ENCODE peak calls at places on chromosomes 11 and 22, in ten cellular contexts. One of them, this sample, is unnamed.

GRCh38 chr22:48245119-48245485 is 1482.7 kb downstream of the TBC1D22A start:
- DNase-seq in GM20000: no peak
- DNase-seq in endothelial cell: no peak
- DNase-seq in HFF-Myc: no peak
- DNase-seq in H9: no peak
- DNase-seq in astrocyte of the spinal cord: no peak
- DNase-seq in RWPE1: no peak
- DNase-seq in lower leg skin: no peak
- DNase-seq in CD8-positive, alpha-beta T cell: no peak
- DNase-seq in A673: no peak
- DNase-seq in this sample: no peak

GRCh38 chr11:2750101-2750509 is 50.3 kb upstream of the KCNQ1OT1 start:
- DNase-seq in GM20000: no peak
- DNase-seq in RWPE1: no peak
- DNase-seq in astrocyte of the spinal cord: no peak
- DNase-seq in A673: no peak
- DNase-seq in H9: no peak
- DNase-seq in CD8-positive, alpha-beta T cell: no peak
- DNase-seq in endothelial cell: no peak
- DNase-seq in lower leg skin: no peak
- DNase-seq in HFF-Myc: no peak
- DNase-seq in this sample: no peak

GRCh38 chr22:36541831-36542391 is 12.9 kb upstream of the EIF3D start:
- DNase-seq in RWPE1: peak
- DNase-seq in GM20000: no peak
- DNase-seq in HFF-Myc: peak
- DNase-seq in A673: no peak
- DNase-seq in H9: no peak
- DNase-seq in endothelial cell: no peak
- DNase-seq in CD8-positive, alpha-beta T cell: no peak
- DNase-seq in lower leg skin: no peak
- DNase-seq in astrocyte of the spinal cord: peak
- DNase-seq in this sample: no peak

GRCh38 chr11:115920087-115920461 is 415.9 kb upstream of the CADM1 start:
- DNase-seq in RWPE1: no peak
- DNase-seq in HFF-Myc: no peak
- DNase-seq in astrocyte of the spinal cord: peak
- DNase-seq in endothelial cell: no peak
- DNase-seq in H9: no peak
- DNase-seq in A673: no peak
- DNase-seq in lower leg skin: no peak
- DNase-seq in GM20000: no peak
- DNase-seq in CD8-positive, alpha-beta T cell: no peak
- DNase-seq in this sample: no peak

GRCh38 chr11:44319552-44320288 is 9.8 kb upstream of the ALX4 start:
- DNase-seq in lower leg skin: no peak
- DNase-seq in CD8-positive, alpha-beta T cell: no peak
- DNase-seq in HFF-Myc: no peak
- DNase-seq in H9: peak
- DNase-seq in astrocyte of the spinal cord: no peak
- DNase-seq in A673: no peak
- DNase-seq in GM20000: no peak
- DNase-seq in endothelial cell: no peak
- DNase-seq in RWPE1: no peak
- DNase-seq in this sample: no peak

GRCh38 chr11:71326328-71326940 is 74.1 kb upstream of the SHANK2 start:
- DNase-seq in CD8-positive, alpha-beta T cell: no peak
- DNase-seq in H9: no peak
- DNase-seq in endothelial cell: no peak
- DNase-seq in RWPE1: no peak
- DNase-seq in astrocyte of the spinal cord: no peak
- DNase-seq in lower leg skin: no peak
- DNase-seq in HFF-Myc: no peak
- DNase-seq in A673: no peak
- DNase-seq in GM20000: no peak
- DNase-seq in this sample: no peak

GRCh38 chr11:61972112-61972795 is 4.8 kb upstream of the FTH1 start:
- DNase-seq in H9: no peak
- DNase-seq in HFF-Myc: no peak
- DNase-seq in CD8-positive, alpha-beta T cell: no peak
- DNase-seq in GM20000: no peak
- DNase-seq in endothelial cell: no peak
- DNase-seq in RWPE1: no peak
- DNase-seq in lower leg skin: no peak
- DNase-seq in astrocyte of the spinal cord: no peak
- DNase-seq in A673: no peak
- DNase-seq in this sample: no peak

GRCh38 chr22:22745225-22746060 is 101.0 kb downstream of the GGTLC2 start:
- DNase-seq in CD8-positive, alpha-beta T cell: peak
- DNase-seq in astrocyte of the spinal cord: no peak
- DNase-seq in GM20000: peak
- DNase-seq in H9: peak
- DNase-seq in endothelial cell: peak
- DNase-seq in lower leg skin: no peak
- DNase-seq in HFF-Myc: no peak
- DNase-seq in A673: peak
- DNase-seq in RWPE1: no peak
- DNase-seq in this sample: no peak

GRCh38 chr22:37669586-37669985 is 5.8 kb upstream of the LGALS1 start:
- DNase-seq in endothelial cell: no peak
- DNase-seq in HFF-Myc: no peak
- DNase-seq in CD8-positive, alpha-beta T cell: no peak
- DNase-seq in H9: no peak
- DNase-seq in A673: no peak
- DNase-seq in astrocyte of the spinal cord: no peak
- DNase-seq in GM20000: no peak
- DNase-seq in RWPE1: no peak
- DNase-seq in lower leg skin: no peak
- DNase-seq in this sample: no peak

GRCh38 chr22:24420072-24420976 is 7.1 kb upstream of the ADORA2A start:
- DNase-seq in GM20000: no peak
- DNase-seq in CD8-positive, alpha-beta T cell: no peak
- DNase-seq in H9: no peak
- DNase-seq in endothelial cell: peak
- DNase-seq in lower leg skin: no peak
- DNase-seq in astrocyte of the spinal cord: no peak
- DNase-seq in RWPE1: no peak
- DNase-seq in HFF-Myc: no peak
- DNase-seq in A673: no peak
- DNase-seq in this sample: no peak

GRCh38 chr11:2850366-2850765 is 35.2 kb downstream of the CDKN1C start:
- DNase-seq in A673: no peak
- DNase-seq in H9: no peak
- DNase-seq in CD8-positive, alpha-beta T cell: no peak
- DNase-seq in astrocyte of the spinal cord: no peak
- DNase-seq in GM20000: no peak
- DNase-seq in RWPE1: no peak
- DNase-seq in endothelial cell: no peak
- DNase-seq in HFF-Myc: no peak
- DNase-seq in lower leg skin: no peak
- DNase-seq in this sample: no peak

DNA sequence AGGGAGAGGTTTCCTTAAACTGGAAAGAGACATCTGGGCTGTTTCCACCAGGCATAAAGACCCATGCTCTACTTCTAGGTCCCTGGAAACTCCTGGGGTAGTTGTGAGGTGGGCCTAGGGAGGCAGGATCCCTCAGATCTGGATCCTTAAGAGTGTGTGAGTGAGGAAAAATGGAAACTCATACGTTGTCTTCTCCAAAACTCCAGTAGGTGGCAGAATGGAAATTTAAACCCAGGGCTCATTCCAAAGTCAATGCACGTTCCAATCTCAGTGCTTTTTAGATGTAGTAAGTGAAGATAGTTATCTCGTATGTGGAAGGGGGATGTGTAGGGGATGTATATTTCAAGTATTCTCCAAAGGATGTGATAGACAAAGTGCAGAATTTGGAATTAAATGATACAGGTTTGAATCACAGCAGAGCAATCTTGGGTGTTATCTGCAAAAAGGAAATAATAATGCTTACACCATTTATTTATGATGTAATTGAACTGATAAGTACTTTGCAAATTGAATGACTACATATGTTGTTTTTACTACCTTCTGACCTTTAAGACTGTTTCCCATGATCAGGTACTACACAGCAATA is 13.1 kb upstream of the MMP1 start:
- DNase-seq in GM20000: no peak
- DNase-seq in endothelial cell: no peak
- DNase-seq in HFF-Myc: peak
- DNase-seq in H9: no peak
- DNase-seq in RWPE1: no peak
- DNase-seq in CD8-positive, alpha-beta T cell: no peak
- DNase-seq in A673: peak
- DNase-seq in lower leg skin: no peak
- DNase-seq in astrocyte of the spinal cord: peak
- DNase-seq in this sample: no peak
- TF ChIP-seq CTCF in GM20000: no peak
- TF ChIP-seq CTCF in endothelial cell: no peak
- TF ChIP-seq CTCF in HFF-Myc: peak
- TF ChIP-seq CTCF in H9: peak
- TF ChIP-seq CTCF in RWPE1: peak
- TF ChIP-seq CTCF in CD8-positive, alpha-beta T cell: no peak
- TF ChIP-seq CTCF in A673: peak
- TF ChIP-seq CTCF in lower leg skin: no peak
- TF ChIP-seq CTCF in astrocyte of the spinal cord: peak
- TF ChIP-seq CTCF in this sample: peak

GRCh38 chr11:66313321-66314185 is 3.3 kb downstream of the CD248 start:
- DNase-seq in GM20000: no peak
- DNase-seq in HFF-Myc: no peak
- DNase-seq in lower leg skin: no peak
- DNase-seq in endothelial cell: no peak
- DNase-seq in A673: no peak
- DNase-seq in CD8-positive, alpha-beta T cell: peak
- DNase-seq in astrocyte of the spinal cord: no peak
- DNase-seq in RWPE1: no peak
- DNase-seq in H9: peak
- DNase-seq in this sample: no peak

GRCh38 chr11:66310324-66310723 is 6.5 kb downstream of the CD248 start:
- DNase-seq in CD8-positive, alpha-beta T cell: no peak
- DNase-seq in endothelial cell: no peak
- DNase-seq in GM20000: no peak
- DNase-seq in H9: no peak
- DNase-seq in A673: no peak
- DNase-seq in RWPE1: no peak
- DNase-seq in astrocyte of the spinal cord: no peak
- DNase-seq in lower leg skin: no peak
- DNase-seq in HFF-Myc: no peak
- DNase-seq in this sample: no peak

GRCh38 chr11:66312549-66313320 is 4.1 kb downstream of the CD248 start:
- DNase-seq in H9: peak
- DNase-seq in lower leg skin: peak
- DNase-seq in A673: peak
- DNase-seq in astrocyte of the spinal cord: peak
- DNase-seq in CD8-positive, alpha-beta T cell: peak
- DNase-seq in HFF-Myc: peak
- DNase-seq in GM20000: peak
- DNase-seq in RWPE1: peak
- DNase-seq in endothelial cell: peak
- DNase-seq in this sample: peak

GRCh38 chr11:66311470-66311964 is 5.3 kb downstream of the CD248 start:
- DNase-seq in CD8-positive, alpha-beta T cell: no peak
- DNase-seq in lower leg skin: no peak
- DNase-seq in HFF-Myc: no peak
- DNase-seq in H9: no peak
- DNase-seq in RWPE1: no peak
- DNase-seq in A673: no peak
- DNase-seq in astrocyte of the spinal cord: no peak
- DNase-seq in GM20000: no peak
- DNase-seq in endothelial cell: no peak
- DNase-seq in this sample: no peak

GRCh38 chr11:66311965-66312548 is 4.8 kb downstream of the CD248 start:
- DNase-seq in endothelial cell: peak
- DNase-seq in RWPE1: peak
- DNase-seq in H9: peak
- DNase-seq in A673: peak
- DNase-seq in lower leg skin: peak
- DNase-seq in HFF-Myc: no peak
- DNase-seq in CD8-positive, alpha-beta T cell: peak
- DNase-seq in astrocyte of the spinal cord: peak
- DNase-seq in GM20000: peak
- DNase-seq in this sample: peak
- TF ChIP-seq CTCF in endothelial cell: peak
- TF ChIP-seq CTCF in RWPE1: peak
- TF ChIP-seq CTCF in H9: peak
- TF ChIP-seq CTCF in A673: peak
- TF ChIP-seq CTCF in lower leg skin: peak
- TF ChIP-seq CTCF in HFF-Myc: no peak
- TF ChIP-seq CTCF in CD8-positive, alpha-beta T cell: peak
- TF ChIP-seq CTCF in astrocyte of the spinal cord: no peak
- TF ChIP-seq CTCF in GM20000: no peak
- TF ChIP-seq CTCF in this sample: peak

DNA sequence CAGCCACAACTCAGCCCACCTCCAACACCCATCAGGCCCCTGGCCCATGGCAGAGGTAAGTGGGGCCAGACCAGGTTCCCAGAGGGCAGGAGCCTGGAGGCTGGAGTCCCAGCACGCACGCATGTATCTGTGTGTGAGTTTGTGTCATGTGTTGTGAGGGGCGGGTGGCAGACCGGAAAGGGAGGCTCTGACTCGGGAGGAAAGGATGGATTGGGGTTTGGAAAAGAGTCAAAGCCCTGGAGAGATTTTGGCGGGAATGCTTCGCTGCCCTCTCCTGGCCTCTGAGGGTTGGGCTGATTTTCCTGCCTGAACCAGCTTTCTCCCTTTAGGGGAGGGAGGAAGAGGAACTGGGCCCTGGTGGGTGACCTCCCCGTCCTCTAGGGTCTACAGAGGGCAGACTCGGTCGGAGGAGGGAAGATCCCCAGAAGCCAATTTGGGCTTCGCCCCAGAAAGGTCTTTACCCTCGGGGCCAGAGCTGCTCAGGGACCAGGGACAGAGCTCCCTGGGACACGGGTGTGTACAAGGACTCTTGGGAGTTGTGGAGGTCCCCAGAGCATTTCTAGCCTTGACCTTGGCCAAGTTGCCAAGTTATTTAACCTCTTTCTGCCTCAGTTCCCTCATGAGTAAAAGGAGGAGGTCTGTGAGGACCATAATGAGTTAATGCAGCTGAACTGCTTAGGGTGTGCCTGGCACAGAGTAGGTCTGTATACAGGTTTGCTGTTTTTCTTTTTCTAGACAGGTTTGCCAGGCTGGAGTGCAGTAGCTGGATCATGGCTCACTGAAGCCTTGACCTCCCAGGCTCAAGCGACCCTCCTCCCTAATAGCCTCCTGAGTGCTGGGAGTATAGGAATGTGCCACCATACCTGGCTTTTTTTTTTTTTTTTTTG is 6.9 kb downstream of the C11orf68 start:
- DNase-seq in HFF-Myc: no peak
- DNase-seq in endothelial cell: no peak
- DNase-seq in GM20000: no peak
- DNase-seq in astrocyte of the spinal cord: peak
- DNase-seq in CD8-positive, alpha-beta T cell: no peak
- DNase-seq in H9: peak
- DNase-seq in lower leg skin: no peak
- DNase-seq in RWPE1: peak
- DNase-seq in A673: peak
- DNase-seq in this sample: no peak
- TF ChIP-seq CTCF in HFF-Myc: peak
- TF ChIP-seq CTCF in endothelial cell: no peak
- TF ChIP-seq CTCF in GM20000: no peak
- TF ChIP-seq CTCF in astrocyte of the spinal cord: peak
- TF ChIP-seq CTCF in CD8-positive, alpha-beta T cell: no peak
- TF ChIP-seq CTCF in H9: peak
- TF ChIP-seq CTCF in lower leg skin: no peak
- TF ChIP-seq CTCF in RWPE1: peak
- TF ChIP-seq CTCF in A673: peak
- TF ChIP-seq CTCF in this sample: peak

GRCh38 chr11:73359930-73360742 is 16.1 kb upstream of the RELT start:
- DNase-seq in H9: peak
- DNase-seq in GM20000: no peak
- DNase-seq in endothelial cell: peak
- DNase-seq in RWPE1: peak
- DNase-seq in A673: peak
- DNase-seq in HFF-Myc: peak
- DNase-seq in lower leg skin: no peak
- DNase-seq in astrocyte of the spinal cord: peak
- DNase-seq in CD8-positive, alpha-beta T cell: peak
- DNase-seq in this sample: no peak
- TF ChIP-seq CTCF in H9: peak
- TF ChIP-seq CTCF in GM20000: peak
- TF ChIP-seq CTCF in endothelial cell: peak
- TF ChIP-seq CTCF in RWPE1: no peak
- TF ChIP-seq CTCF in A673: peak
- TF ChIP-seq CTCF in HFF-Myc: peak
- TF ChIP-seq CTCF in lower leg skin: no peak
- TF ChIP-seq CTCF in astrocyte of the spinal cord: peak
- TF ChIP-seq CTCF in CD8-positive, alpha-beta T cell: peak
- TF ChIP-seq CTCF in this sample: peak